ENCODE peak calls at places on chromosomes 2 and 18, in five cellular contexts. O is psoas muscle, N is GM23338, R is Panc1, T is PC-9. Z is an unnamed sample. For H3K36me3 and H3K4me1, the result is how much of the 10 kb centered on the place peaks cover.

GRCh38 chr2:174334781-174335604 is at the start of gene SP9:
- DNase-seq in R (no peak), O (peak), N (peak), T (no peak), Z (no peak)

GRCh38 chr2:138713069-138713496 is 67.1 kb downstream of the NXPH2 start:
- DNase-seq in O (no peak), T (no peak), N (no peak), R (no peak), Z (no peak)

GRCh38 chr2:18178736-18179349 is 300.4 kb downstream of the KCNS3 start:
- DNase-seq in R (peak), T (no peak), N (peak), O (no peak), Z (no peak)

GRCh38 chr2:60466161-60466702 is 87.2 kb downstream of the BCL11A start:
- DNase-seq in O (no peak), T (no peak), R (no peak), N (no peak), Z (no peak)

GRCh38 chr2:58834404-58834803 is 593.3 kb upstream of the FANCL start:
- DNase-seq in T (no peak), R (no peak), N (peak), O (no peak), Z (no peak)

GRCh38 chr2:28101123-28101522 is 210.6 kb downstream of the BABAM2 start:
- DNase-seq in N (no peak), O (no peak), T (no peak), R (no peak), Z (no peak)

GRCh38 chr2:118224888-118225264 is 136.6 kb downstream of the INSIG2 start:
- DNase-seq in N (peak), R (no peak), O (no peak), T (no peak), Z (no peak)

GRCh38 chr18:66066191-66066590 is 315.4 kb downstream of the CDH7 start:
- DNase-seq in T (no peak), R (no peak), N (no peak), O (no peak), Z (no peak)

GRCh38 chr18:31555971-31556747 is 35.5 kb upstream of the TTR start:
- DNase-seq in N (peak), O (no peak), R (peak), T (peak), Z (no peak)

GRCh38 chr2:24635181-24635580 is 144.1 kb downstream of the NCOA1 start:
- DNase-seq in T (no peak), O (no peak), R (no peak), N (no peak), Z (no peak)

GRCh38 chr2:174004311-174004695 is 39.1 kb upstream of the SP3 start:
- DNase-seq in T (no peak), O (no peak), N (no peak), R (no peak), Z (no peak)

GRCh38 chr2:119122663-119123062 is 35.9 kb downstream of the C1QL2 start:
- DNase-seq in O (no peak), N (no peak), T (no peak), R (no peak), Z (no peak)

GRCh38 chr2:26917135-26917836 is 53.2 kb upstream of the MAPRE3 start:
- DNase-seq in T (no peak), N (no peak), O (no peak), R (no peak), Z (no peak)

GRCh38 chr2:201402651-201403573 is 45.8 kb upstream of the FLACC1 start:
- DNase-seq in N (no peak), O (no peak), T (no peak), R (no peak), Z (no peak)

GRCh38 chr2:138433995-138434991 is 67.3 kb upstream of the SPOPL start:
- DNase-seq in O (no peak), N (peak), T (no peak), R (no peak), Z (no peak)

GRCh38 chr2:30346475-30347169 is 100.4 kb upstream of the LCLAT1 start:
- DNase-seq in R (no peak), T (no peak), O (peak), N (peak), Z (peak)

GRCh38 chr2:237459741-237460174 is 27.3 kb upstream of the MLPH start:
- DNase-seq in T (peak), O (no peak), N (no peak), R (no peak), Z (no peak)

GRCh38 chr18:48333563-48333962 is 75.6 kb downstream of the ZBTB7C start:
- DNase-seq in N (peak), O (no peak), R (no peak), T (no peak), Z (no peak)

GRCh38 chr2:240646061-240646899 is 21.0 kb downstream of the GPR35 start:
- DNase-seq in O (no peak), N (no peak), T (no peak), R (no peak), Z (no peak)

GRCh38 chr2:218671077-218671653 is 637 bp downstream of the RNF25 start:
- DNase-seq in T (peak), O (no peak), N (peak), R (no peak), Z (no peak)

GRCh38 chr2:190407662-190408537 is at the start of gene MFSD6:
- DNase-seq in O (peak), N (peak), T (no peak), R (no peak), Z (peak)

GRCh38 chr2:47964722-47965434 is 58.6 kb upstream of the FBXO11 start:
- DNase-seq in T (peak), N (peak), R (no peak), O (no peak), Z (no peak)

GRCh38 chr2:145258903-145259579 is 739.1 kb upstream of the ZEB2 start:
- DNase-seq in R (no peak), O (no peak), T (no peak), N (no peak), Z (no peak)

GRCh38 chr18:57959278-57959677 is 84.7 kb upstream of the NEDD4L start:
- DNase-seq in O (no peak), R (peak), T (peak), N (peak), Z (no peak)

GRCh38 chr2:167005096-167005495 is 116.8 kb downstream of the XIRP2 start:
- DNase-seq in N (no peak), R (no peak), T (no peak), O (no peak), Z (no peak)

GRCh38 chr2:151928380-151928779 is 100.2 kb upstream of the ARL5A start:
- DNase-seq in R (no peak), O (no peak), N (no peak), T (peak), Z (no peak)

GRCh38 chr2:128821010-128821409 is 502.3 kb upstream of the HS6ST1 start:
- DNase-seq in N (no peak), R (no peak), T (no peak), O (no peak), Z (no peak)

GRCh38 chr2:182320106-182320505 is 106.7 kb downstream of the PDE1A start:
- DNase-seq in O (no peak), T (no peak), N (no peak), R (no peak), Z (no peak)

GRCh38 chr2:67346718-67347407 is 50.3 kb upstream of the ETAA1 start:
- DNase-seq in N (no peak), T (peak), O (no peak), R (no peak), Z (no peak)

GRCh38 chr2:174153757-174154680 is 94.3 kb downstream of the OLA1 start:
- DNase-seq in N (no peak), R (no peak), O (no peak), T (no peak), Z (no peak)

GRCh38 chr2:132977812-132978529 is 308.0 kb upstream of the LYPD1 start:
- DNase-seq in T (no peak), R (no peak), O (no peak), N (no peak), Z (no peak)

GRCh38 chr2:69335291-69335690 is 51.7 kb downstream of the GFPT1 start:
- DNase-seq in O (no peak), R (no peak), N (no peak), T (no peak), Z (no peak)
- H3K36me3 ChIP-seq in O (half or more), R (under half), N (under half), T (under half), Z (under half)

GRCh38 chr2:20448246-20449046 is 1.6 kb downstream of the RHOB start:
- DNase-seq in T (no peak), R (no peak), N (no peak), O (no peak), Z (peak)
- H3K4me1 ChIP-seq in T (under half), R (under half), N (under half), O (under half), Z (under half)

GRCh38 chr2:96264086-96264485 is 1.7 kb downstream of the TMEM127 start:
- DNase-seq in R (no peak), O (no peak), N (no peak), T (no peak), Z (no peak)
- H3K36me3 ChIP-seq in R (under half), O (under half), N (under half), T (under half), Z (under half)

GRCh38 chr18:3593381-3593903 is 143.5 kb downstream of the TGIF1 start:
- DNase-seq in N (peak), R (no peak), T (no peak), O (no peak), Z (no peak)

GRCh38 chr18:3595282-3596273 is 145.6 kb downstream of the TGIF1 start:
- DNase-seq in T (peak), N (no peak), R (peak), O (peak), Z (peak)

GRCh38 chr18:3593904-3594759 is 144.2 kb downstream of the TGIF1 start:
- DNase-seq in T (peak), N (peak), O (peak), R (peak), Z (peak)

GRCh38 chr18:3596324-3597158 is 146.6 kb downstream of the TGIF1 start:
- DNase-seq in O (peak), T (peak), R (no peak), N (no peak), Z (peak)

GRCh38 chr18:3594760-3595241 is 144.8 kb downstream of the TGIF1 start:
- DNase-seq in R (no peak), N (no peak), T (peak), O (no peak), Z (peak)
- H3K4me1 ChIP-seq in R (half or more), N (half or more), T (half or more), O (under half), Z (under half)

DNA sequence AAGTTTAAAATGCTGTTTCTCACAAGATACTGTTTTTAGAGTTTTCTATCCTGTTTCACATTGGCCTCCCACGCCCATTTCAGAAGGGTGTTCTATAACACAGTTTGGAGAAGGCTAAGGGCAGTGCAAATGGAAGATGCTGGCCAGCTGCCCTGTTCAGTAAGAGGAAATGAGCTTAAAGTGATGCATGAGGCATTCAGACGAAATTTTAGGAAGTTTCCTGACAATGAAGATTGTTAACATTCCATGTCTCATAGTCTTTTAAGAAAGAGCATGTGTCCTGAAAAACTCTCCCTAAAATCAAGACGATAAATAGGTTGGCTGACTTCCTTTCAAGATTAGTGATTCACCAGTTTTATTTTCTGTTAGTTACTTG is 484.2 kb upstream of the NRP2 start:
- DNase-seq in T (no peak), N (peak), O (peak), R (no peak), Z (no peak)
- H3K36me3 ChIP-seq in T (under half), N (under half), O (under half), R (under half), Z (under half)

GRCh38 chr2:239587836-239588235 is 187.0 kb upstream of the HDAC4 start:
- DNase-seq in N (no peak), O (no peak), R (no peak), T (no peak), Z (no peak)
- H3K4me1 ChIP-seq in N (under half), O (under half), R (under half), T (under half), Z (under half)

GRCh38 chr2:97651114-97651513 is 5.3 kb downstream of the COX5B start:
- DNase-seq in O (no peak), R (no peak), T (peak), N (no peak), Z (no peak)

GRCh38 chr2:97654791-97655190 is 8.9 kb downstream of the COX5B start:
- DNase-seq in T (peak), N (no peak), O (no peak), R (no peak), Z (no peak)

GRCh38 chr2:97656129-97656755 is 7.6 kb downstream of the ACTR1B start:
- DNase-seq in T (peak), R (no peak), O (no peak), N (no peak), Z (no peak)

GRCh38 chr2:97654324-97654723 is 8.5 kb downstream of the COX5B start:
- DNase-seq in T (no peak), R (no peak), O (no peak), N (no peak), Z (no peak)

DNA sequence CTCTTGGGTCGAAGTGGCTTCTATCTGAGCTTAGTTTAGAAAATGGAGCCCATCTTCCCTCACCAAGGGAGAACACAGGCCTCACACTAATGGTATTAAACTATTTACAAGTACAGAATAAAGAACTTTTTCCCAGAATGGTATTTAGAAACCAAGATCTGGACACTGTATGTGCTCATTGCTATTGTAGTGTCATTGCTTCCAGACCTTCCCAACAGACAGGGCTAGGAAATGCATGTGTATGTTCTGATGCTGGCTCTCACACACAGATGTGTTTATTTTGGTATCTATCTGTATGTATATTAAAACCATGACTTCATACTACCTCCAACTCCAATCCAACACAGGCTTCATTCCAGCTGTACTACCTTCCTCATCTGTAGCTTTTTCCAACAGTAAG is 8.0 kb downstream of the COX5B start:
- DNase-seq in N (no peak), T (peak), O (no peak), R (no peak), Z (no peak)
- H3K36me3 ChIP-seq in N (under half), T (under half), O (half or more), R (under half), Z (under half)

GRCh38 chr2:42970151-42970550 is 177.8 kb upstream of the HAAO start:
- DNase-seq in O (no peak), R (no peak), N (no peak), T (no peak), Z (no peak)
- H3K4me1 ChIP-seq in O (under half), R (under half), N (under half), T (under half), Z (under half)

DNA sequence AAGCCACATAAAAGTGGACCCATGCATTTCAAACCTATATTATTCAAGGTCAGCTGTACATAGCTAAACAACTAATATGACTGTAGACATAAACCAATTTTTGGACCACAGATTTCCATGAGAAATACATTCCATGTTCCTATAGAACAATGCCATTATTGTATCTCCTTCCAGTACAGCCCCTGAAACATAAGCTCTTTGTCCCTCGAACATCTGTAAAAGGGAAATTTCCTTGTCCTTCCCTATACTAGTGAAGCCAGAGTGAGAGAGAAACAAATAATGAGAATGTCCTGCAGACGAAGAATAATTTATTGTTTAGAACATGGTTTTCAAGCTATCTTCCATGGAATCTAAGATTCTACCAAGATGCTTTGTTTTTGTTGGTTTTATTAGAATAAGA is 75.3 kb downstream of the GORASP2 start:
- DNase-seq in T (no peak), R (no peak), N (no peak), O (no peak), Z (no peak)
- H3K36me3 ChIP-seq in T (under half), R (under half), N (under half), O (half or more), Z (under half)